ENCODE peak calls at places on chromosomes 6 and 20, in eight cellular contexts. M is caudate nucleus; L is CD8-positive, alpha-beta memory T cell; R is AG08395; J is CD8-positive, alpha-beta T cell; D is mesendoderm; H is neuronal stem cell; Q is GM04504. Z is an unnamed sample.

GRCh38 chr6:168017629-168018028 is 20.2 kb downstream of the KIF25 start:
- DNase-seq in H (no peak), J (no peak), Q (no peak), M (no peak), D (no peak), L (no peak), R (no peak), Z (no peak)

GRCh38 chr6:41937472-41937871 is 4.1 kb downstream of the CCND3 start:
- DNase-seq in M (no peak), D (no peak), R (no peak), Q (no peak), L (no peak), H (no peak), J (no peak), Z (no peak)

GRCh38 chr6:131213501-131213990 is 78.3 kb downstream of the AKAP7 start:
- DNase-seq in Q (peak; percentile 16), M (no peak), L (no peak), D (no peak), J (no peak), R (peak; percentile 5), H (no peak), Z (no peak)

GRCh38 chr20:39885975-39886649 is 802.9 kb downstream of the MAFB start:
- DNase-seq in M (no peak), D (peak; percentile 95), J (no peak), H (peak; percentile 40), L (no peak), R (peak; percentile 90), Q (peak; percentile 82), Z (peak; percentile 34)

GRCh38 chr20:15674253-15675145 is 898.7 kb downstream of the KIF16B start:
- DNase-seq in R (no peak), L (no peak), J (no peak), Q (no peak), H (no peak), M (no peak), D (no peak), Z (no peak)

GRCh38 chr20:41009960-41010359 is 18.7 kb upstream of the TOP1 start:
- DNase-seq in M (no peak), Q (no peak), J (no peak), R (no peak), H (no peak), D (no peak), L (no peak), Z (no peak)

GRCh38 chr6:104958720-104959452 is 2.0 kb downstream of the LIN28B start:
- DNase-seq in Q (no peak), D (peak; percentile 70), R (no peak), J (no peak), H (no peak), M (no peak), L (no peak), Z (no peak)

GRCh38 chr6:116217069-116217468 is 36.8 kb downstream of the TSPYL4 start:
- DNase-seq in H (no peak), D (peak; percentile 47), J (no peak), Q (no peak), R (peak; percentile 35), L (peak; percentile 11), M (no peak), Z (no peak)

GRCh38 chr6:169831450-169832246 is 80.2 kb downstream of the ERMARD start:
- DNase-seq in J (peak; percentile 63), Q (peak; percentile 9), M (peak; percentile 21), D (peak; percentile 86), H (peak; percentile 82), L (peak; percentile 49), R (peak; percentile 72), Z (peak; percentile 80)